ENCODE peak calls at places on chromosomes 2 and 18, in four cellular contexts. Q is A549, P is adrenal gland, F is lower lobe of right lung. L is an unnamed sample.

GRCh38 chr2:17309741-17310339 is 208.4 kb downstream of the RAD51AP2 start:
- DNase-seq in Q (peak; percentile 51), P (peak; percentile 33), F (no peak), L (no peak)

GRCh38 chr2:96965781-96966514 is 20.4 kb downstream of the FAM178B start:
- DNase-seq in Q (no peak), P (no peak), F (no peak), L (no peak)

GRCh38 chr2:220279840-220280239 is 652.4 kb downstream of the SLC4A3 start:
- DNase-seq in Q (no peak), P (no peak), F (no peak), L (no peak)

GRCh38 chr2:96525211-96525507 is 11.4 kb upstream of the ARID5A start:
- DNase-seq in Q (no peak), P (no peak), F (no peak), L (no peak)

GRCh38 chr18:25516747-25517498 is 165.0 kb upstream of the ZNF521 start:
- DNase-seq in Q (no peak), P (no peak), F (no peak), L (no peak)

GRCh38 chr2:136206613-136207012 is 88.7 kb upstream of the CXCR4 start:
- DNase-seq in Q (no peak), P (no peak), F (no peak), L (no peak)

GRCh38 chr2:157849591-157849990 is 26.5 kb downstream of the ACVR1 start:
- DNase-seq in Q (no peak), P (no peak), F (no peak), L (no peak)

GRCh38 chr18:55407774-55408535 is 180.0 kb downstream of the TCF4 start:
- DNase-seq in Q (no peak), P (no peak), F (no peak), L (no peak)

GRCh38 chr2:240876475-240877251 is 8.0 kb downstream of the AGXT start:
- DNase-seq in Q (no peak), P (no peak), F (peak; percentile 43), L (no peak)

GRCh38 chr2:182980115-182980514 is 58.1 kb downstream of the NCKAP1 start:
- DNase-seq in Q (peak; percentile 33), P (no peak), F (no peak), L (no peak)

GRCh38 chr2:3202926-3203325 is 174.7 kb downstream of the EIPR1 start:
- DNase-seq in Q (no peak), P (no peak), F (no peak), L (no peak)

GRCh38 chr18:80203243-80203642 is 44.1 kb downstream of the PARD6G start:
- DNase-seq in Q (no peak), P (no peak), F (no peak), L (no peak)

GRCh38 chr2:138877421-138877820 is 97.2 kb upstream of the NXPH2 start:
- DNase-seq in Q (no peak), P (no peak), F (no peak), L (no peak)

GRCh38 chr2:240981871-240982800 is 16.3 kb upstream of the SNED1 start:
- DNase-seq in Q (no peak), P (no peak), F (peak; percentile 33), L (no peak)

GRCh38 chr18:65221115-65221514 is 529.7 kb upstream of the CDH7 start:
- DNase-seq in Q (no peak), P (no peak), F (no peak), L (no peak)

GRCh38 chr2:218569038-218569431 is 396 bp downstream of the CNOT9 start:
- DNase-seq in Q (peak; percentile 13), P (no peak), F (peak; percentile 61), L (peak; percentile 68)

GRCh38 chr2:241898681-241899270 is 29.2 kb downstream of the RTP5 start:
- DNase-seq in Q (no peak), P (no peak), F (peak; percentile 42), L (no peak)

GRCh38 chr18:2625217-2625616 is 30.3 kb upstream of the SMCHD1 start:
- DNase-seq in Q (no peak), P (no peak), F (no peak), L (no peak)

GRCh38 chr2:136324966-136325365 is 207.0 kb upstream of the CXCR4 start:
- DNase-seq in Q (no peak), P (no peak), F (no peak), L (no peak)

GRCh38 chr18:46628206-46628605 is 28.8 kb downstream of the LOXHD1 start:
- DNase-seq in Q (no peak), P (no peak), F (no peak), L (no peak)

GRCh38 chr18:58310517-58310916 is 266.5 kb downstream of the NEDD4L start:
- DNase-seq in Q (no peak), P (no peak), F (peak; percentile 89), L (no peak)

GRCh38 chr2:132670961-132671781 is 1.2 kb upstream of the LYPD1 start:
- DNase-seq in Q (peak; percentile 16), P (no peak), F (no peak), L (no peak)

GRCh38 chr2:191245869-191246531 is 796 bp downstream of the MYO1B start:
- DNase-seq in Q (peak; percentile 61), P (peak; percentile 30), F (peak; percentile 86), L (no peak)

GRCh38 chr2:174085781-174086180 is 120.6 kb upstream of the SP3 start:
- DNase-seq in Q (no peak), P (no peak), F (no peak), L (no peak)

GRCh38 chr18:62596145-62597005 is 73.5 kb downstream of the ZCCHC2 start:
- DNase-seq in Q (no peak), P (no peak), F (no peak), L (no peak)

GRCh38 chr18:35162995-35163394 is 77.8 kb upstream of the ZNF397 start:
- DNase-seq in Q (no peak), P (no peak), F (no peak), L (no peak)

GRCh38 chr18:35159782-35160181 is 81.1 kb upstream of the ZNF397 start:
- DNase-seq in Q (no peak), P (no peak), F (no peak), L (no peak)

GRCh38 chr18:35161934-35162333 is 78.9 kb upstream of the ZNF397 start:
- DNase-seq in Q (no peak), P (no peak), F (no peak), L (no peak)

GRCh38 chr18:35158728-35159443 is 81.9 kb upstream of the ZNF397 start:
- DNase-seq in Q (no peak), P (no peak), F (no peak), L (no peak)

DNA sequence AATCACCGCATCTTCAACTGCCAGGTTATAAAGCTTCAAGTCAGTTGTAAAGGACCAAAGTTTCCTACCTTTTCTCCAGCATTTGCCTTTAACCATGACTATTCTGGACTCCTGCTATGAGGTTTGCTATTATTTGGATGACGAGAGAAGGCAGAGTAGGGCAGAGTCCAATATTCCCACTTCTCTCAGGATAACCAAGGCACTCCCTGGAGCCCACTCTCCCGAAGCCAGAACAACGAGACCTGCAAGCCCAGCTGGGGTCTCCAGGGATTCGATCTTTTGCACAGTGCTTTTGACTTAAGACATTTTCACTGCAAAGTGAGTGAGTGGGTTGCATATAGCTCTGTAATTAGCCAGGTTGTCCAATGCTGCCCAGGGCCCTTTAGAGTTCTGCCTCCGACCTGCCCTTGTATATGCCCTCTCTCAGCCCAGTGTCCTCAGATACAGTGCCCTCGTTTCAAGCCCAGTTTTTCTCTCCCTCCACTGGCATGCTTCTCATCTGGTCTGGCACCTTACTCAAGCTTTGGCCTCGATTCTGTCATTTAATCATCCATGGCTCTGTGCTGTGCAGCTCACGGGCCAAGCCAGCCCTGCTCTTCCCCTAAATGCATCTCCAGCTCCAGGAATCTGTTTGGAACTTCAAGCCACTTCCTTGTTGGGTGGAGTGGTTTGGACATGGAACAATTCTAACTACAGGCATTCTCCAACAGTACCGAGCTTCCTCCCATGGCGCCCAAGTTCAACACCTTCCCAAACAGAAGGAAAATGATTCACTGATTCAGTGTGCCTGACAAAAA is 76.9 kb upstream of the ZNF397 start:
- DNase-seq in Q (no peak), P (peak; percentile 33), F (no peak), L (no peak)
- H3K4me1 ChIP-seq in Q (peaks cover 3% of the 10 kb centered on the region), P (peaks cover 16% of the 10 kb centered on the region), F (no peaks in the 10 kb centered on the region), L (peaks cover 4% of the 10 kb centered on the region)

GRCh38 chr2:178632729-178633128 is 152.5 kb downstream of the PLEKHA3 start:
- DNase-seq in Q (no peak), P (no peak), F (no peak), L (no peak)

GRCh38 chr2:178629463-178629862 is 149.2 kb downstream of the PLEKHA3 start:
- DNase-seq in Q (no peak), P (no peak), F (no peak), L (no peak)

GRCh38 chr2:178628590-178628989 is 148.3 kb downstream of the PLEKHA3 start:
- DNase-seq in Q (no peak), P (no peak), F (no peak), L (no peak)

GRCh38 chr2:178627401-178627800 is 147.1 kb downstream of the PLEKHA3 start:
- DNase-seq in Q (no peak), P (no peak), F (no peak), L (no peak)
- H3K4me1 ChIP-seq in Q (no peaks in the 10 kb centered on the region), P (no peaks in the 10 kb centered on the region), F (no peaks in the 10 kb centered on the region), L (no peaks in the 10 kb centered on the region)

GRCh38 chr2:195370167-195370943 is 286.7 kb upstream of the SLC39A10 start:
- DNase-seq in Q (no peak), P (no peak), F (no peak), L (no peak)
- H3K4me1 ChIP-seq in Q (no peaks in the 10 kb centered on the region), P (no peaks in the 10 kb centered on the region), F (no peaks in the 10 kb centered on the region), L (no peaks in the 10 kb centered on the region)

GRCh38 chr2:177257471-177257870 is 7.1 kb downstream of the NFE2L2 start:
- DNase-seq in Q (no peak), P (no peak), F (no peak), L (no peak)
- H3K4me1 ChIP-seq in Q (peaks cover 60% of the 10 kb centered on the region), P (peaks cover 86% of the 10 kb centered on the region), F (peaks cover 93% of the 10 kb centered on the region), L (peaks cover 91% of the 10 kb centered on the region)

GRCh38 chr2:230758566-230759480 is 46.2 kb downstream of the CAB39 start:
- DNase-seq in Q (no peak), P (no peak), F (no peak), L (no peak)
- H3K4me1 ChIP-seq in Q (peaks cover 9% of the 10 kb centered on the region), P (peaks cover 11% of the 10 kb centered on the region), F (peaks cover 52% of the 10 kb centered on the region), L (peaks cover 43% of the 10 kb centered on the region)

GRCh38 chr2:10385933-10386773 is 62.0 kb downstream of the ODC1 start:
- DNase-seq in Q (peak; percentile 70), P (no peak), F (no peak), L (no peak)
- H3K4me1 ChIP-seq in Q (peaks cover 100% of the 10 kb centered on the region), P (peaks cover 26% of the 10 kb centered on the region), F (peaks cover 100% of the 10 kb centered on the region), L (peaks cover 55% of the 10 kb centered on the region)

DNA sequence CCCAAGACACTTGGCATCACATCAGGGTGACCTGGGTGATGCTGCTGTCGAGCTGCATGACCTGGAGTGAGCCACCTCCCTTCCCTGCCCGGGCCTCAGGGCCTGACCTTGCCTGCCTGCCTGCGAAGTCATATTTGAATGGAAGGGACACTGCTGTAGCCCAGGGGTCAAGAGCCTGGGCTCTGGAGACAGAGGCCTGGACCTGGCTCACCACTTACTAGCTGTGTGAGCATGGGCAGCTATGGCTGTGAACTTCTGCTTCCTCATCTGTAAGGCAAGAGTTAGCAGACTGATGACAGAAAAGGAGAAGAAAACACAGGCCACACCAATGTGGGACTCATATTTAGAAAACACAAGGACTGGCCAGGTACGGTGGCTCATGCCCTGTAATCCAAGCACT is 118.7 kb downstream of the ZFP36L2 start:
- DNase-seq in Q (no peak), P (no peak), F (no peak), L (no peak)
- H3K4me1 ChIP-seq in Q (peaks cover 39% of the 10 kb centered on the region), P (peaks cover 52% of the 10 kb centered on the region), F (peaks cover 65% of the 10 kb centered on the region), L (no peaks in the 10 kb centered on the region)

GRCh38 chr2:44948565-44949328 is 7.2 kb downstream of the SIX3 start:
- DNase-seq in Q (no peak), P (no peak), F (peak; percentile 41), L (no peak)
- H3K4me1 ChIP-seq in Q (peaks cover 3% of the 10 kb centered on the region), P (peaks cover 20% of the 10 kb centered on the region), F (peaks cover 21% of the 10 kb centered on the region), L (no peaks in the 10 kb centered on the region)

GRCh38 chr2:235050992-235051351 is 99.2 kb downstream of the SH3BP4 start:
- DNase-seq in Q (no peak), P (peak; percentile 66), F (peak; percentile 88), L (no peak)
- H3K4me1 ChIP-seq in Q (peaks cover 14% of the 10 kb centered on the region), P (peaks cover 11% of the 10 kb centered on the region), F (peaks cover 27% of the 10 kb centered on the region), L (no peaks in the 10 kb centered on the region)